ENCODE peak calls at places on chromosomes 7 and 10, in four cellular contexts. One of them, this sample, is unnamed.
A peak's percentile ranks its signal among the peaks of the same experiment; 100 is the strongest.

GRCh38 chr10:101956105-101956504 is 99.9 kb downstream of the ARMH3 start:
- DNase-seq in M059J: no peak
- DNase-seq in EL: no peak
- DNase-seq in foreskin fibroblast: no peak
- DNase-seq in this sample: no peak

GRCh38 chr7:129781128-129781855 is 169.8 kb downstream of the NRF1 start:
- DNase-seq in M059J: no peak
- DNase-seq in EL: no peak
- DNase-seq in foreskin fibroblast: no peak
- DNase-seq in this sample: no peak

GRCh38 chr7:53602817-53603418 is 567.5 kb downstream of the POM121L12 start:
- DNase-seq in M059J: peak; percentile 41
- DNase-seq in EL: no peak
- DNase-seq in foreskin fibroblast: no peak
- DNase-seq in this sample: no peak

GRCh38 chr10:29140991-29141390 is 147.9 kb upstream of the LYZL1 start:
- DNase-seq in M059J: peak; percentile 87
- DNase-seq in EL: peak; percentile 96
- DNase-seq in foreskin fibroblast: peak; percentile 83
- DNase-seq in this sample: no peak

GRCh38 chr10:71604324-71605018 is 115.1 kb downstream of the C10orf105 start:
- DNase-seq in M059J: peak; percentile 46
- DNase-seq in EL: peak; percentile 8
- DNase-seq in foreskin fibroblast: no peak
- DNase-seq in this sample: no peak

GRCh38 chr7:27134392-27134791 is 3.8 kb upstream of the HOXA4 start:
- DNase-seq in M059J: peak; percentile 97
- DNase-seq in EL: peak; percentile 83
- DNase-seq in foreskin fibroblast: peak; percentile 70
- DNase-seq in this sample: no peak

GRCh38 chr7:77699056-77699455 is 2.8 kb downstream of the RSBN1L start:
- DNase-seq in M059J: peak; percentile 60
- DNase-seq in EL: no peak
- DNase-seq in foreskin fibroblast: no peak
- DNase-seq in this sample: no peak

GRCh38 chr7:33873981-33874750 is 31.2 kb upstream of the BMPER start:
- DNase-seq in M059J: peak; percentile 90
- DNase-seq in EL: peak; percentile 84
- DNase-seq in foreskin fibroblast: peak; percentile 73
- DNase-seq in this sample: no peak

GRCh38 chr10:575312-576129 is 113.9 kb downstream of the DIP2C start:
- DNase-seq in M059J: no peak
- DNase-seq in EL: no peak
- DNase-seq in foreskin fibroblast: no peak
- DNase-seq in this sample: no peak

GRCh38 chr7:95867309-95867708 is 95.0 kb downstream of the DYNC1I1 start:
- DNase-seq in M059J: no peak
- DNase-seq in EL: no peak
- DNase-seq in foreskin fibroblast: no peak
- DNase-seq in this sample: no peak

GRCh38 chr7:87318741-87319140 is 26.7 kb upstream of the CROT start:
- DNase-seq in M059J: peak; percentile 16
- DNase-seq in EL: peak; percentile 14
- DNase-seq in foreskin fibroblast: no peak
- DNase-seq in this sample: no peak

GRCh38 chr10:123945506-123945905 is 53.9 kb upstream of the CPXM2 start:
- DNase-seq in M059J: peak; percentile 53
- DNase-seq in EL: peak; percentile 52
- DNase-seq in foreskin fibroblast: peak; percentile 28
- DNase-seq in this sample: no peak

GRCh38 chr10:97937928-97938327 is 88.3 kb downstream of the GOLGA7B start:
- DNase-seq in M059J: no peak
- DNase-seq in EL: no peak
- DNase-seq in foreskin fibroblast: no peak
- DNase-seq in this sample: no peak

GRCh38 chr10:44860811-44861751 is 50.1 kb upstream of the TMEM72 start:
- DNase-seq in M059J: peak; percentile 98
- DNase-seq in EL: peak; percentile 98
- DNase-seq in foreskin fibroblast: peak; percentile 69
- DNase-seq in this sample: no peak

GRCh38 chr10:44233561-44234470 is 151.1 kb downstream of the CXCL12 start:
- DNase-seq in M059J: no peak
- DNase-seq in EL: no peak
- DNase-seq in foreskin fibroblast: no peak
- DNase-seq in this sample: no peak